ENCODE peak calls at places on chromosome X, in eight cellular contexts. K is IMR-90, J is MM.1S, U is left ventricle myocardium inferior, Q is ascending aorta, Y is suprapubic skin, N is OCI-LY7, V is hepatocyte. H is an unnamed sample. For H3K4me1, the result is how much of the 10 kb centered on the place peaks cover.

GRCh38 chrX:82748901-82749505 is 759.1 kb upstream of the POU3F4 start:
- DNase-seq in K (no peak), J (no peak), U (no peak), Q (no peak), Y (no peak), N (no peak), V (no peak), H (no peak)

GRCh38 chrX:100687546-100687945 is 43.5 kb downstream of the SRPX2 start:
- DNase-seq in K (no peak), J (no peak), U (no peak), Q (no peak), Y (no peak), N (peak), V (no peak), H (no peak)

GRCh38 chrX:24005028-24005427 is 22.0 kb downstream of the KLHL15 start:
- DNase-seq in K (no peak), J (peak), U (no peak), Q (no peak), Y (no peak), N (no peak), V (no peak), H (no peak)

GRCh38 chrX:150094996-150095395 is 156.7 kb upstream of the EOLA2 start:
- DNase-seq in K (no peak), J (no peak), U (no peak), Q (no peak), Y (no peak), N (no peak), V (no peak), H (no peak)

GRCh38 chrX:84363054-84363453 is 139.2 kb downstream of the HDX start:
- DNase-seq in K (no peak), J (no peak), U (no peak), Q (no peak), Y (no peak), N (no peak), V (no peak), H (no peak)

GRCh38 chrX:132272826-132273225 is 53.6 kb upstream of the RAP2C start:
- DNase-seq in K (peak), J (no peak), U (no peak), Q (no peak), Y (no peak), N (no peak), V (no peak), H (no peak)

GRCh38 chrX:67619253-67619652 is 75.4 kb downstream of the AR start:
- DNase-seq in K (peak), J (no peak), U (no peak), Q (no peak), Y (no peak), N (no peak), V (peak), H (no peak)

GRCh38 chrX:143873343-143873742 is 10.5 kb upstream of the UBE2NL start:
- DNase-seq in K (no peak), J (no peak), U (no peak), Q (no peak), Y (no peak), N (no peak), V (no peak), H (no peak)

GRCh38 chrX:43586855-43587254 is 69.2 kb upstream of the MAOA start:
- DNase-seq in K (no peak), J (no peak), U (no peak), Q (no peak), Y (no peak), N (no peak), V (peak), H (no peak)

GRCh38 chrX:81957900-81958545 is 756.1 kb downstream of the SH3BGRL start:
- DNase-seq in K (peak), J (peak), U (no peak), Q (no peak), Y (no peak), N (no peak), V (peak), H (no peak)

GRCh38 chrX:10722804-10723364 is 102.5 kb upstream of the MID1 start:
- DNase-seq in K (peak), J (peak), U (no peak), Q (peak), Y (peak), N (peak), V (peak), H (no peak)

GRCh38 chrX:111168314-111168713 is 72.3 kb downstream of the PAK3 start:
- DNase-seq in K (peak), J (no peak), U (no peak), Q (no peak), Y (no peak), N (no peak), V (peak), H (no peak)

GRCh38 chrX:114798902-114799301 is 215.0 kb downstream of the HTR2C start:
- DNase-seq in K (no peak), J (no peak), U (no peak), Q (no peak), Y (no peak), N (no peak), V (no peak), H (no peak)

GRCh38 chrX:63656871-63657580 is 128.0 kb downstream of the ARHGEF9 start:
- DNase-seq in K (peak), J (no peak), U (no peak), Q (peak), Y (no peak), N (no peak), V (no peak), H (no peak)

GRCh38 chrX:54560411-54560810 is 30.4 kb downstream of the GNL3L start:
- DNase-seq in K (no peak), J (no peak), U (no peak), Q (no peak), Y (no peak), N (no peak), V (no peak), H (no peak)

GRCh38 chrX:46704767-46705386 is 54.0 kb downstream of the SLC9A7 start:
- DNase-seq in K (peak), J (no peak), U (no peak), Q (no peak), Y (no peak), N (no peak), V (no peak), H (no peak)

GRCh38 chrX:74527344-74527743 is 87.1 kb downstream of the RLIM start:
- DNase-seq in K (no peak), J (no peak), U (no peak), Q (no peak), Y (no peak), N (no peak), V (no peak), H (no peak)

GRCh38 chrX:144768540-144768939 is 478.8 kb upstream of the SPANXN1 start:
- DNase-seq in K (no peak), J (peak), U (no peak), Q (no peak), Y (no peak), N (no peak), V (no peak), H (no peak)

GRCh38 chrX:1181131-1181530 is 31.3 kb downstream of the CRLF2 start:
- DNase-seq in K (no peak), J (no peak), U (no peak), Q (peak), Y (peak), N (no peak), V (no peak), H (peak)

GRCh38 chrX:23503835-23504539 is 163.3 kb upstream of the PRDX4 start:
- DNase-seq in K (peak), J (no peak), U (peak), Q (peak), Y (peak), N (no peak), V (peak), H (no peak)

GRCh38 chrX:18278448-18278847 is 57.8 kb upstream of the BEND2 start:
- DNase-seq in K (no peak), J (no peak), U (no peak), Q (no peak), Y (no peak), N (no peak), V (no peak), H (no peak)

GRCh38 chrX:55489315-55490009 is at the start of gene USP51:
- DNase-seq in K (peak), J (no peak), U (peak), Q (peak), Y (peak), N (peak), V (peak), H (peak)

GRCh38 chrX:70755850-70756249 is 152.7 kb downstream of the TEX11 start:
- DNase-seq in K (no peak), J (peak), U (no peak), Q (no peak), Y (no peak), N (no peak), V (no peak), H (no peak)

GRCh38 chrX:115425359-115425758 is 135.6 kb upstream of the PLS3 start:
- DNase-seq in K (no peak), J (no peak), U (no peak), Q (no peak), Y (no peak), N (no peak), V (no peak), H (no peak)

GRCh38 chrX:45712067-45712466 is 511.4 kb upstream of the DIPK2B start:
- DNase-seq in K (peak), J (no peak), U (no peak), Q (no peak), Y (no peak), N (no peak), V (no peak), H (no peak)

GRCh38 chrX:109709129-109709631 is 23.9 kb downstream of the ACSL4 start:
- DNase-seq in K (peak), J (peak), U (no peak), Q (no peak), Y (no peak), N (peak), V (no peak), H (no peak)

GRCh38 chrX:1500701-1501624 is 36.0 kb downstream of the P2RY8 start:
- DNase-seq in K (no peak), J (peak), U (no peak), Q (peak), Y (peak), N (peak), V (no peak), H (no peak)

GRCh38 chrX:149312936-149313432 is 192.1 kb downstream of the IDS start:
- DNase-seq in K (no peak), J (no peak), U (no peak), Q (no peak), Y (no peak), N (no peak), V (no peak), H (no peak)

GRCh38 chrX:15930585-15930984 is 76.0 kb upstream of the AP1S2 start:
- DNase-seq in K (peak), J (no peak), U (no peak), Q (no peak), Y (no peak), N (peak), V (peak), H (no peak)

GRCh38 chrX:100407784-100408642 is 2.1 kb downstream of the PCDH19 start:
- DNase-seq in K (no peak), J (no peak), U (no peak), Q (no peak), Y (no peak), N (no peak), V (no peak), H (no peak)

GRCh38 chrX:74015379-74016019 is 288.5 kb upstream of the ZCCHC13 start:
- DNase-seq in K (peak), J (peak), U (peak), Q (peak), Y (no peak), N (peak), V (peak), H (no peak)

GRCh38 chrX:46788902-46789301 is 30.0 kb upstream of the SLC9A7 start:
- DNase-seq in K (peak), J (no peak), U (no peak), Q (no peak), Y (no peak), N (no peak), V (no peak), H (no peak)

GRCh38 chrX:18992829-18993228 is 8.9 kb upstream of the PHKA2 start:
- DNase-seq in K (no peak), J (no peak), U (no peak), Q (no peak), Y (no peak), N (no peak), V (peak), H (no peak)

GRCh38 chrX:148540114-148540513 is 39.7 kb downstream of the AFF2 start:
- DNase-seq in K (no peak), J (no peak), U (no peak), Q (no peak), Y (no peak), N (no peak), V (no peak), H (no peak)

DNA sequence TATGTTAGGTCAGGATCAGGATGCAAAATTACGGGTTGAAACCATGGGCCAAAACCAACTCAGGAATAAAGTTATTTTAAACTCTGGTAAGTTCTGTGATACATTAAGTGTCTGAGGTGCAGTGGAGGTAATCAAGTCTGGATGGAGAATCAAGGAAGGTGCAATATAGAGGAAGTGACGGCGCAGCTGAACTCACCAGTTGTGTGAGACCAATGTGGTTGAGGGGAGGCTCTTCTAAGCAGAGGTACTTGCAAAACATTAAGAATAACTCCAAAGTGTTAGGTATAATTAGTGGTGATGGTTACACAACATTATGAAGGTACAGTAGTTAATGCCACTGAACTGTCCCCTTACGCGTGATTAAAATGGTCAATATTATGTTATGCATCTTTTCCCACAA is 19.7 kb downstream of the GAB3 start:
- DNase-seq in K (no peak), J (no peak), U (no peak), Q (no peak), Y (no peak), N (no peak), V (no peak), H (no peak)
- H3K4me1 ChIP-seq in K (under half), J (under half), U (half or more), Q (half or more), Y (under half), N (under half), V (under half), H (under half)

GRCh38 chrX:41110801-41111625 is 25.8 kb downstream of the USP9X start:
- DNase-seq in K (peak), J (no peak), U (no peak), Q (no peak), Y (no peak), N (no peak), V (no peak), H (no peak)
- H3K4me1 ChIP-seq in K (under half), J (under half), U (half or more), Q (under half), Y (under half), N (under half), V (under half), H (under half)

DNA sequence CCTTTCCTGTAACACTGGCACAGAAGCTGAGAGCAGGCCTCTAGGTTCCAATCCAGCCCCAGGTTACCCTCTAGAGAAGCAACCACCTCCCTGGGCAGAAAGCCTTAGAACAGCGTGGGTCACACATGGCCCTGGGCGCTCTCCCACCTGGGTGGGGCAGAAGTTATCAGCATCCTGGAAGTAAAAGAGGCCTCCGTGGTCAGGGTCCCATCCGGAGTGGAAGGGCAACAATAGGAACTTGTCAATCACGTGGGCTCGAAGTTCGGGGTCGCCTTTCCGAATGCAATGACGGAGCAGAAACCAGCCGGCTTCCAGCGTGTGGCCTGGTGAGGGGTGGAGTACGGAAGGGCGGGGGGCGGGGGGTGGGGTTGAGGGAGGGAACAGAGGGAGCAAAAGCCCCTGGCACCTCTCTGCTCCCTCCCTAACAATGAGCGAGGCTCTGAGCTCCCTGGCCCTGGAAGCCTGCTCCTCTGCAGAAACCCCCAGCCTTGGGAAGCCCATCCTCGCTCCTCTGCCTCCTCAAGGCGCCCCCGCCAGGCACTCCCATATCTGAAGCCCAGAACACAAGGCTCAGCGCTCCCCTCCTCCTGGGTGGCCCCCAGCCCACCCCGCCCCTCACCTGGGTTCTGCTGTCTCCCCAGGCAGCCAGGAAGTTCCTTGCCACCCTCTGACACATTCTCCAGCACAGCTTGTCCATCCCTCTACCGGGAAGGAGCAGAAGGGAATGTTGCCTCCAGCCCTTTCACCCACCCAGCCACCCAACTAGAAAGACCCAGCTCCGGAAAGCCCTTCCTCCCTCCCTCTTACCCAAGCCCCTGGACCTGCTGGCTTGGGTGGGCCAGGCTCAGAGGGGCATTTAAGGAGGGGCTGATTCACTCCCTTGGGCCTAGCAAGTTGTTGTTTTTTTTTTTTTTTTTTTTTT is 2.9 kb downstream of the RENBP start:
- DNase-seq in K (no peak), J (no peak), U (no peak), Q (no peak), Y (no peak), N (no peak), V (no peak), H (no peak)
- H3K4me1 ChIP-seq in K (under half), J (under half), U (under half), Q (under half), Y (under half), N (under half), V (under half), H (under half)

DNA sequence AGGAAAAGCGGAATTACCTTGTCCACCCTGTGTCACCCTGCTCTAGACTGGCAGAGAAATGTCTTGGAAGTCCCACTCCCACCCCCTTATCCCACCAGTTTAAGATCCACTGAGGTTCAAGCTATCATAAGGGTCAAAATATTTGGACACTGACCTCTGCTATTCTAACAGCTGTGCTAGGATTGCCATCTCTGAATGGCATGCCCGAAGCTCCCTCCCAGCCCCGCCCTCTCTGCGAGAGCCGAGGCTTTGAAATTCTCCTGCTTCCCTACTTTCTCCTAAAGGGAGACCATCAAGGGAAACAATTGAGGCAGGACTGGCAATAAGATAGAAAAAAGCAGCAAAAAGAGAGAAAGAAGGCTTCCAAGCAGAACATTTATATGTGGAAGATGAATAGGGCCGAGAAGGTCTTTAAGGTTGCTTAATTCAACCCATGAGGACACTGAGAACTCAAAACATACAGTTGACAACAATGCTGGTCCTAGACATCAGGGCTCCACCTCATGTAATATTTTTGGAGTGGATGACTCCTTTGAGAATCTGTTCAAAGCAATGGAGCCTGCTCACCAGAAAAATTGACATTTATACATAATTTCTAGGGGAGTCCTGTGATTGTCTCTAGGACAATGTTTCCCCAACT is 338.7 kb upstream of the F9 start:
- DNase-seq in K (no peak), J (no peak), U (no peak), Q (no peak), Y (no peak), N (no peak), V (no peak), H (no peak)
- H3K4me1 ChIP-seq in K (under half), J (under half), U (under half), Q (under half), Y (under half), N (under half), V (under half), H (under half)

GRCh38 chrX:69289046-69289838 is 124.0 kb upstream of the PJA1 start:
- DNase-seq in K (no peak), J (no peak), U (no peak), Q (no peak), Y (no peak), N (no peak), V (peak), H (no peak)
- H3K4me1 ChIP-seq in K (under half), J (under half), U (under half), Q (under half), Y (under half), N (under half), V (under half), H (under half)

DNA sequence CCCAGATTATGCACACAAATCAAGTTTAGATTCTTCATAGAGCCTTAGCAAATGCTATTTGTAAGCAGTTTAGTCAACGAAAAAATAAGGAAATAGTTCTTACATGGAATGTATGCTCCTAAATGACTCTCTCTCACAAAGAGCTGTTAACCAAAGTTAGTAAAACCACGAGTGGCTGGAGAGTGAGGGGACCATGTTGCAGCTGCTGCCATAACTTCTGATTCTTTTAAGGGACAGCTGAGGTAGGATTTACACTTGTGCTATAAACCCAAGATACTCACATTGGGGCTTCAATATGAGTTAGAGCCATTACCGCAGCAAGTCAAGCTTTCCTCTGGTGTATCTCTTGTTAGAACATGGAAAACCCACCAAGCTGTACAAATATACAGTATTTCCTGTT is 2.7 kb downstream of the DOCK11 start:
- DNase-seq in K (no peak), J (no peak), U (no peak), Q (no peak), Y (no peak), N (no peak), V (no peak), H (no peak)
- H3K4me1 ChIP-seq in K (under half), J (under half), U (under half), Q (under half), Y (under half), N (under half), V (under half), H (under half)

GRCh38 chrX:136710324-136710951 is 62.5 kb downstream of the CD40LG start:
- DNase-seq in K (peak), J (peak), U (no peak), Q (no peak), Y (no peak), N (no peak), V (no peak), H (no peak)
- H3K4me1 ChIP-seq in K (under half), J (under half), U (under half), Q (under half), Y (under half), N (under half), V (under half), H (under half)

GRCh38 chrX:136170109-136170800 is 22.9 kb downstream of the FHL1 start:
- DNase-seq in K (peak), J (no peak), U (peak), Q (no peak), Y (no peak), N (no peak), V (peak), H (no peak)
- H3K4me1 ChIP-seq in K (under half), J (under half), U (half or more), Q (under half), Y (under half), N (under half), V (under half), H (under half)

GRCh38 chrX:13000311-13000811 is 25.5 kb downstream of the TMSB4X start:
- DNase-seq in K (no peak), J (peak), U (no peak), Q (no peak), Y (no peak), N (peak), V (no peak), H (no peak)
- H3K4me1 ChIP-seq in K (under half), J (under half), U (under half), Q (under half), Y (under half), N (half or more), V (half or more), H (under half)